ENCODE peak calls at places on chromosome 20, in nine cellular contexts. Q is GM12878, D is GM23338, X is A549, N is HCT116, L is HL-60, B is HepG2, K is SK-N-SH, A is K562. F is an unnamed sample.

GRCh38 chr20:51062065-51062464 is 39.2 kb upstream of the KCNG1 start:
- DNase-seq in Q (no peak), L (no peak), D (no peak), K (no peak), A (no peak), X (no peak), N (no peak), B (no peak), F (no peak)

GRCh38 chr20:22339091-22339881 is 245.1 kb downstream of the FOXA2 start:
- DNase-seq in K (peak; percentile 38), A (peak; percentile 29), L (peak; percentile 59), X (peak; percentile 91), Q (no peak), N (peak; percentile 70), B (peak; percentile 84), D (peak; percentile 92), F (peak; percentile 84)

GRCh38 chr20:35698298-35699126 is 640 bp downstream of the NFS1 start:
- DNase-seq in K (peak; percentile 57), B (no peak), A (peak; percentile 53), Q (no peak), X (no peak), N (no peak), L (peak; percentile 17), D (peak; percentile 44), F (no peak)

GRCh38 chr20:50580016-50580747 is 70.0 kb downstream of the PTPN1 start:
- DNase-seq in X (peak; percentile 65), B (peak; percentile 70), K (peak; percentile 92), D (peak; percentile 81), N (peak; percentile 42), Q (no peak), L (peak; percentile 36), A (peak; percentile 86), F (no peak)

GRCh38 chr20:41339957-41340326 is 679 bp upstream of the LPIN3 start:
- DNase-seq in A (peak; percentile 78), K (peak; percentile 87), Q (no peak), B (peak; percentile 81), L (peak; percentile 57), X (peak; percentile 77), D (peak; percentile 97), N (peak; percentile 76), F (no peak)

GRCh38 chr20:51067792-51068191 is 44.9 kb upstream of the KCNG1 start:
- DNase-seq in N (no peak), K (no peak), X (no peak), D (no peak), L (no peak), B (no peak), A (no peak), Q (no peak), F (no peak)

GRCh38 chr20:37913563-37914366 is 10.8 kb downstream of the VSTM2L start:
- DNase-seq in X (no peak), K (peak; percentile 49), B (no peak), N (no peak), A (no peak), D (peak; percentile 36), L (no peak), Q (no peak), F (no peak)

GRCh38 chr20:8183526-8183925 is 51.5 kb downstream of the PLCB1 start:
- DNase-seq in Q (no peak), A (no peak), K (no peak), D (no peak), B (no peak), N (no peak), L (no peak), X (no peak), F (no peak)

GRCh38 chr20:43840382-43841070 is 74.1 kb upstream of the TOX2 start:
- DNase-seq in D (peak; percentile 83), X (peak; percentile 40), L (peak; percentile 49), N (peak; percentile 12), Q (no peak), B (peak; percentile 39), K (peak; percentile 71), A (peak; percentile 71), F (no peak)

GRCh38 chr20:50403565-50404418 is 106.4 kb upstream of the PTPN1 start:
- DNase-seq in A (no peak), Q (no peak), D (no peak), B (no peak), K (no peak), L (no peak), N (no peak), X (no peak), F (no peak)

GRCh38 chr20:57317789-57318371 is 11.7 kb upstream of the SPO11 start:
- DNase-seq in B (no peak), D (no peak), L (no peak), Q (no peak), X (no peak), K (no peak), N (no peak), A (no peak), F (no peak)

GRCh38 chr20:63620991-63621390 is 5.9 kb downstream of the GMEB2 start:
- DNase-seq in L (no peak), Q (no peak), B (no peak), X (no peak), K (no peak), D (no peak), A (no peak), N (no peak), F (no peak)

GRCh38 chr20:37901667-37902503 is 1.0 kb upstream of the VSTM2L start:
- DNase-seq in B (peak; percentile 61), X (peak; percentile 89), A (peak; percentile 84), L (peak; percentile 28), D (peak; percentile 82), Q (no peak), K (peak; percentile 86), N (peak; percentile 4), F (peak; percentile 63)

GRCh38 chr20:40435146-40435545 is 253.9 kb downstream of the MAFB start:
- DNase-seq in Q (no peak), B (no peak), D (no peak), X (no peak), A (no peak), N (no peak), K (no peak), L (no peak), F (no peak)

GRCh38 chr20:31869673-31869941 is 720 bp downstream of the DUSP15 start:
- DNase-seq in L (no peak), D (no peak), A (no peak), Q (no peak), N (no peak), K (no peak), B (no peak), X (no peak), F (no peak)
- H3K4me3 ChIP-seq in L (no peak overlapping the region), D (peak overlapping the region; percentile 95), A (no peak overlapping the region), Q (no peak overlapping the region), N (no peak overlapping the region), K (peak overlapping the region; percentile 66), B (peak overlapping the region; percentile 57), X (peak overlapping the region; percentile 70), F (peak overlapping the region; percentile 52)

GRCh38 chr20:39263076-39263475 is 300.9 kb downstream of the DHX35 start:
- DNase-seq in Q (no peak), N (no peak), X (no peak), A (no peak), K (no peak), B (no peak), D (no peak), L (no peak), F (no peak)
- TF ChIP-seq REST in Q (no peak), N (no peak), X (no peak), A (no peak), K (no peak), B (no peak), D (no peak), L (no peak), F (no peak)

GRCh38 chr20:2296545-2297351 is 947 bp downstream of the TGM3 start:
- DNase-seq in X (no peak), B (no peak), L (no peak), Q (no peak), N (no peak), A (no peak), D (peak; percentile 30), K (no peak), F (no peak)

GRCh38 chr20:2297352-2297717 is 1.5 kb downstream of the TGM3 start:
- DNase-seq in L (no peak), N (no peak), A (no peak), X (no peak), B (no peak), K (no peak), D (peak; percentile 6), Q (no peak), F (no peak)

GRCh38 chr20:2299301-2299700 is 3.5 kb downstream of the TGM3 start:
- DNase-seq in K (no peak), D (no peak), B (no peak), Q (no peak), A (no peak), X (peak; percentile 58), N (no peak), L (peak; percentile 94), F (no peak)

GRCh38 chr20:2300002-2300401 is 4.2 kb downstream of the TGM3 start:
- DNase-seq in A (no peak), Q (no peak), D (no peak), L (no peak), B (no peak), N (no peak), K (no peak), X (no peak), F (no peak)

GRCh38 chr20:2298116-2298515 is 2.3 kb downstream of the TGM3 start:
- DNase-seq in D (no peak), Q (no peak), L (no peak), X (no peak), A (no peak), N (no peak), K (no peak), B (no peak), F (no peak)
- H3K4me3 ChIP-seq in D (no peak overlapping the region), Q (no peak overlapping the region), L (no peak overlapping the region), X (no peak overlapping the region), A (no peak overlapping the region), N (no peak overlapping the region), K (no peak overlapping the region), B (no peak overlapping the region), F (no peak overlapping the region)

GRCh38 chr20:46557231-46557956 is 6.9 kb upstream of the OCSTAMP start:
- DNase-seq in Q (no peak), L (no peak), D (no peak), K (no peak), X (no peak), B (no peak), N (no peak), A (no peak), F (no peak)

GRCh38 chr20:46559001-46559400 is 8.5 kb upstream of the OCSTAMP start:
- DNase-seq in B (no peak), Q (no peak), L (no peak), A (peak; percentile 42), D (no peak), X (no peak), N (no peak), K (no peak), F (no peak)

GRCh38 chr20:46559685-46560440 is 9.4 kb upstream of the OCSTAMP start:
- DNase-seq in D (no peak), N (no peak), Q (no peak), K (no peak), L (no peak), B (peak; percentile 66), A (peak; percentile 29), X (no peak), F (no peak)

GRCh38 chr20:46555370-46555956 is 5.0 kb upstream of the OCSTAMP start:
- DNase-seq in D (no peak), Q (no peak), B (no peak), L (no peak), A (no peak), N (no peak), K (no peak), X (no peak), F (no peak)

DNA sequence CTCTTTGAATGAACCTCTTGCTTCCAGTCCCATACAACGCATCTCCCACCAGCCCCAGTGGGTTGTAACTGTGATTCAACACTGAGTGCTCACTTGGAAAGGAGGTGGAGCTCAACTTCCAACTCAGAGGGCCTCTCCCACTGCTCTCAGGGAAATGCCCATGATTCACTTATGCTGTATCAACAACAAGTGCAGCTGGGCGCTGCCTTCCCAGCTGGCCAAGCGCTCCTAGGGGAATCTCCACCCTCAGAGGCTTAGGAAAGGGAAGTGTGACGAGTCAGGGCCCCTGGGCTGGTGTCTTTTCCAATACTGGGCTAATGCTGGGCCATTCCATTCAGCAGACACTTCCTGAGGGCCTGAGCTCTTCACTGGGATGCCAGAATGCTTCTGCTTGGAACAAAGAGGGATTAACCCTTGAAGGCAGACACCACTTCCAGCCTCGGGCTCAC is 8.1 kb upstream of the OCSTAMP start:
- DNase-seq in X (peak; percentile 73), K (no peak), A (no peak), D (no peak), N (no peak), Q (no peak), L (no peak), B (peak; percentile 73), F (peak; percentile 15)
- TF ChIP-seq REST in X (no peak), K (no peak), A (no peak), D (no peak), N (no peak), Q (no peak), L (no peak), B (no peak), F (no peak)

F was measured in Panc1.